ENCODE peak calls at places on chromosomes 7 and 10, in five cellular contexts. Y is NT2/D1, X is HepG2, M is GM12878, G is H1. L is an unnamed sample.

GRCh38 chr7:30837581-30837980 is 66.4 kb downstream of the MINDY4 start:
- DNase-seq in Y (no peak), X (no peak), M (no peak), G (no peak), L (no peak)

GRCh38 chr10:115829501-115830215 is 443.3 kb downstream of the GFRA1 start:
- DNase-seq in Y (no peak), X (no peak), M (no peak), G (no peak), L (no peak)

GRCh38 chr7:70566659-70567058 is 565.3 kb upstream of the GALNT17 start:
- DNase-seq in Y (no peak), X (no peak), M (no peak), G (no peak), L (no peak)

GRCh38 chr7:24812313-24812945 is 55.2 kb upstream of the GSDME start:
- DNase-seq in Y (peak), X (peak), M (no peak), G (no peak), L (peak)

GRCh38 chr7:28409716-28410627 is 2.3 kb upstream of the CREB5 start:
- DNase-seq in Y (no peak), X (no peak), M (no peak), G (no peak), L (peak)

GRCh38 chr10:21330628-21331020 is 194.9 kb downstream of the SKIDA1 start:
- DNase-seq in Y (no peak), X (no peak), M (no peak), G (no peak), L (no peak)

GRCh38 chr10:131726967-131727366 is 173.8 kb upstream of the PPP2R2D start:
- DNase-seq in Y (no peak), X (no peak), M (no peak), G (no peak), L (no peak)

GRCh38 chr7:37448057-37448636 is 517 bp downstream of the ELMO1 start:
- DNase-seq in Y (peak), X (no peak), M (no peak), G (no peak), L (peak)

GRCh38 chr7:29883462-29884398 is 77.4 kb downstream of the WIPF3 start:
- DNase-seq in Y (peak), X (no peak), M (no peak), G (peak), L (no peak)

DNA sequence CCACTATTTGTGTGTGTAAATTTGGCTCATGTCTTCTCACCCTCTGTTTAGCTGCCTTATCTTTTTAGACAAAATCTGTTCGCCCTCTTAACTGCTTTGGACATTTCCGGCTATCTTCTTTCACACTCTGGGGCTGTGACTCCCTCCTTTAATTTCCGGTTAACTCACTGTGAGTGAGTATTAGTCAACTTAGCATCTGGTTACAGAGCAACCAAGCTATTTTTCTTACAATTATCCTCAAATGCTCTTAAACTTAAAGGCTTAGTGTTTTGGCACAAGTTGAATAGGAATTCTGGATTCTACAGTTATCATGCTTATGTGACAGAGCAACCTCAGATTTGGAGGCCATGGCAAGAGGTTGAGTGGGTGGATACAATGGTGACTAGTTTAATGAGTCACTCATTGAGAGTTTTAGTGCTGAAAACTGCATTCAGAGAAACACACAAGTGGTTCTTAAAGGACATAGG is 177.6 kb upstream of the SEMA3A start:
- DNase-seq in Y (no peak), X (no peak), M (no peak), G (no peak), L (no peak)
- TF ChIP-seq SUZ12 in Y (no peak), X (no peak), M (no peak), G (no peak), L (no peak)

DNA sequence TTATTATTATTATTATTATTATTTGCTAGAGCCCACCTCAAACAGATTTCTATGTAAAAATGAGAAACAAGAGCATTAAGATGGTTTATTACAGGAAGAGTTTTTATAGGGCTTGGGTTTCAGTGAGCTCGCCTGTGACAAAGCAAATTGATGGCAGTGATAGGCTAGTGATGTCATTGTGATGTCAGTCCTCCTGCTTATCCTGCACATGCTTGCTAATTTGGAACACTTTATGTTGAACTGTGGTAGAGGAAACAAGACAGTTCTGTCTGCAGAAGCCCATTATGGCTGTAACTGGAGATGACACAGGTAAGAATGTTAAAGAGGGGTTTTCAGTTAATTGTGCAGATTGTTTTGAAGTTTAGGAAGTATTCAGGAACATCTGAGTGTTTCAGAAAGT is 68.3 kb downstream of the CREM start:
- DNase-seq in Y (no peak), X (no peak), M (no peak), G (no peak), L (no peak)
- TF ChIP-seq SUZ12 in Y (no peak), X (no peak), M (no peak), G (no peak), L (no peak)

GRCh38 chr7:2116086-2116810 is 116.5 kb downstream of the MAD1L1 start:
- DNase-seq in Y (no peak), X (peak), M (no peak), G (no peak), L (no peak)
- TF ChIP-seq SUZ12 in Y (no peak), X (no peak), M (no peak), G (no peak), L (no peak)

GRCh38 chr7:151455690-151456089 is 15.7 kb upstream of the CRYGN start:
- DNase-seq in Y (no peak), X (no peak), M (no peak), G (no peak), L (no peak)

GRCh38 chr7:151456276-151456675 is 16.3 kb upstream of the CRYGN start:
- DNase-seq in Y (no peak), X (no peak), M (no peak), G (no peak), L (no peak)

GRCh38 chr7:151454932-151455530 is 15.1 kb upstream of the CRYGN start:
- DNase-seq in Y (no peak), X (no peak), M (no peak), G (no peak), L (no peak)

GRCh38 chr7:151457534-151457933 is 17.6 kb upstream of the CRYGN start:
- DNase-seq in Y (no peak), X (no peak), M (no peak), G (no peak), L (no peak)

GRCh38 chr7:151456782-151457181 is 16.8 kb upstream of the CRYGN start:
- DNase-seq in Y (peak), X (no peak), M (no peak), G (no peak), L (no peak)
- TF ChIP-seq SUZ12 in Y (no peak), X (no peak), M (no peak), G (no peak), L (no peak)

DNA sequence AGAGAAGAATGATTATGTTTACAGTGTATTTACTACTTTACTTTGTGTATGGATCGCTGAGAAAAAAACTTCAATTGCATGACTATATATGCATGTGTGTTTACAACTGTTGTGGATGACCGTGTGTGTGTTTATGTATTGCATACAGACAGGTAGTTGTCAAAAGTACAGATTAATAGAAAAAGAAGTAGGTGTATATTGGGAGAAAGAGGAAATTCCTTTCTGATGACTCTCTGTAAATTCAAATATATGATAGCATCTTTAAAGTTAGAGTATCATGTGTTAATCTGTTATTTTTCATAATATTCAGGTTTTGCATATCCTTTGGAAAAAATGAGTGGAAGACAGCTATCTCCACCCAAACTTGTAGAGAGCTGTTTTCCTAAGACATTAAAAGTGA is 160.4 kb upstream of the AGR3 start:
- DNase-seq in Y (no peak), X (no peak), M (no peak), G (no peak), L (no peak)
- TF ChIP-seq SUZ12 in Y (no peak), X (no peak), M (no peak), G (no peak), L (no peak)